ENCODE peak calls at places on chromosomes 6 and 20, in eight cellular contexts. One of them, this sample, is unnamed.

GRCh38 chr6:81228912-81229540 is 523.5 kb downstream of the TENT5A start:
- DNase-seq in choroid plexus epithelial cell: peak; percentile 94
- DNase-seq in left ventricle myocardium inferior: no peak
- DNase-seq in astrocyte: peak; percentile 31
- DNase-seq in naive thymus-derived CD4-positive, alpha-beta T cell: no peak
- DNase-seq in cardiac muscle cell: no peak
- DNase-seq in mammary epithelial cell: no peak
- DNase-seq in esophagus squamous epithelium: no peak
- DNase-seq in this sample: no peak

GRCh38 chr20:3340443-3340842 is 67.0 kb downstream of the DNAAF9 start:
- DNase-seq in left ventricle myocardium inferior: peak; percentile 85
- DNase-seq in naive thymus-derived CD4-positive, alpha-beta T cell: no peak
- DNase-seq in mammary epithelial cell: no peak
- DNase-seq in astrocyte: no peak
- DNase-seq in choroid plexus epithelial cell: no peak
- DNase-seq in cardiac muscle cell: no peak
- DNase-seq in esophagus squamous epithelium: no peak
- DNase-seq in this sample: no peak

GRCh38 chr6:31350973-31351733 is 5.8 kb downstream of the HLA-B start:
- DNase-seq in cardiac muscle cell: no peak
- DNase-seq in mammary epithelial cell: no peak
- DNase-seq in esophagus squamous epithelium: no peak
- DNase-seq in naive thymus-derived CD4-positive, alpha-beta T cell: peak; percentile 50
- DNase-seq in choroid plexus epithelial cell: no peak
- DNase-seq in left ventricle myocardium inferior: no peak
- DNase-seq in astrocyte: no peak
- DNase-seq in this sample: no peak

GRCh38 chr6:170164271-170164900 is 126.5 kb downstream of the DLL1 start:
- DNase-seq in left ventricle myocardium inferior: no peak
- DNase-seq in astrocyte: no peak
- DNase-seq in esophagus squamous epithelium: no peak
- DNase-seq in naive thymus-derived CD4-positive, alpha-beta T cell: no peak
- DNase-seq in mammary epithelial cell: no peak
- DNase-seq in choroid plexus epithelial cell: no peak
- DNase-seq in cardiac muscle cell: no peak
- DNase-seq in this sample: no peak

GRCh38 chr6:1644516-1644915 is 34.8 kb downstream of the FOXC1 start:
- DNase-seq in naive thymus-derived CD4-positive, alpha-beta T cell: no peak
- DNase-seq in mammary epithelial cell: no peak
- DNase-seq in astrocyte: no peak
- DNase-seq in choroid plexus epithelial cell: no peak
- DNase-seq in esophagus squamous epithelium: no peak
- DNase-seq in left ventricle myocardium inferior: no peak
- DNase-seq in cardiac muscle cell: no peak
- DNase-seq in this sample: no peak

GRCh38 chr6:39254999-39255535 is 25.8 kb upstream of the KCNK5 start:
- DNase-seq in esophagus squamous epithelium: no peak
- DNase-seq in mammary epithelial cell: no peak
- DNase-seq in left ventricle myocardium inferior: no peak
- DNase-seq in naive thymus-derived CD4-positive, alpha-beta T cell: no peak
- DNase-seq in cardiac muscle cell: no peak
- DNase-seq in choroid plexus epithelial cell: no peak
- DNase-seq in astrocyte: no peak
- DNase-seq in this sample: no peak

GRCh38 chr6:89792881-89793280 is 26.7 kb downstream of the MDN1 start:
- DNase-seq in astrocyte: peak; percentile 9
- DNase-seq in mammary epithelial cell: peak; percentile 7
- DNase-seq in left ventricle myocardium inferior: no peak
- DNase-seq in esophagus squamous epithelium: no peak
- DNase-seq in choroid plexus epithelial cell: peak; percentile 71
- DNase-seq in cardiac muscle cell: peak; percentile 23
- DNase-seq in naive thymus-derived CD4-positive, alpha-beta T cell: no peak
- DNase-seq in this sample: peak; percentile 24

GRCh38 chr20:5821627-5822215 is 71.5 kb downstream of the SHLD1 start:
- DNase-seq in esophagus squamous epithelium: no peak
- DNase-seq in left ventricle myocardium inferior: no peak
- DNase-seq in astrocyte: no peak
- DNase-seq in naive thymus-derived CD4-positive, alpha-beta T cell: no peak
- DNase-seq in cardiac muscle cell: no peak
- DNase-seq in choroid plexus epithelial cell: no peak
- DNase-seq in mammary epithelial cell: no peak
- DNase-seq in this sample: no peak

GRCh38 chr6:41424370-41425058 is 89.1 kb downstream of the NCR2 start:
- DNase-seq in left ventricle myocardium inferior: peak; percentile 79
- DNase-seq in esophagus squamous epithelium: no peak
- DNase-seq in cardiac muscle cell: peak; percentile 83
- DNase-seq in naive thymus-derived CD4-positive, alpha-beta T cell: peak; percentile 61
- DNase-seq in mammary epithelial cell: peak; percentile 55
- DNase-seq in astrocyte: peak; percentile 34
- DNase-seq in choroid plexus epithelial cell: peak; percentile 90
- DNase-seq in this sample: peak; percentile 91

GRCh38 chr6:22361576-22361975 is 64.7 kb upstream of the PRL start:
- DNase-seq in cardiac muscle cell: no peak
- DNase-seq in naive thymus-derived CD4-positive, alpha-beta T cell: no peak
- DNase-seq in astrocyte: no peak
- DNase-seq in mammary epithelial cell: no peak
- DNase-seq in left ventricle myocardium inferior: no peak
- DNase-seq in esophagus squamous epithelium: no peak
- DNase-seq in choroid plexus epithelial cell: no peak
- DNase-seq in this sample: no peak

GRCh38 chr6:165661416-165662001 is 1.5 kb downstream of the PDE10A start:
- DNase-seq in cardiac muscle cell: peak; percentile 43
- DNase-seq in naive thymus-derived CD4-positive, alpha-beta T cell: no peak
- DNase-seq in mammary epithelial cell: no peak
- DNase-seq in left ventricle myocardium inferior: no peak
- DNase-seq in choroid plexus epithelial cell: peak; percentile 47
- DNase-seq in esophagus squamous epithelium: no peak
- DNase-seq in astrocyte: no peak
- DNase-seq in this sample: no peak

GRCh38 chr20:14765370-14765701 is 427.9 kb upstream of the FLRT3 start:
- DNase-seq in mammary epithelial cell: no peak
- DNase-seq in naive thymus-derived CD4-positive, alpha-beta T cell: no peak
- DNase-seq in astrocyte: no peak
- DNase-seq in left ventricle myocardium inferior: no peak
- DNase-seq in esophagus squamous epithelium: no peak
- DNase-seq in cardiac muscle cell: no peak
- DNase-seq in choroid plexus epithelial cell: no peak
- DNase-seq in this sample: no peak

GRCh38 chr20:36726168-36726567 is 19.7 kb downstream of the NDRG3 start:
- DNase-seq in cardiac muscle cell: no peak
- DNase-seq in left ventricle myocardium inferior: no peak
- DNase-seq in esophagus squamous epithelium: no peak
- DNase-seq in naive thymus-derived CD4-positive, alpha-beta T cell: no peak
- DNase-seq in choroid plexus epithelial cell: no peak
- DNase-seq in mammary epithelial cell: no peak
- DNase-seq in astrocyte: peak; percentile 16
- DNase-seq in this sample: no peak

GRCh38 chr20:47487175-47487917 is 14.3 kb upstream of the NCOA3 start:
- DNase-seq in choroid plexus epithelial cell: peak; percentile 44
- DNase-seq in mammary epithelial cell: peak; percentile 58
- DNase-seq in cardiac muscle cell: no peak
- DNase-seq in astrocyte: no peak
- DNase-seq in esophagus squamous epithelium: no peak
- DNase-seq in left ventricle myocardium inferior: no peak
- DNase-seq in naive thymus-derived CD4-positive, alpha-beta T cell: peak; percentile 64
- DNase-seq in this sample: no peak

GRCh38 chr6:55643868-55644267 is 64.9 kb upstream of the HMGCLL1 start:
- DNase-seq in naive thymus-derived CD4-positive, alpha-beta T cell: no peak
- DNase-seq in astrocyte: peak; percentile 22
- DNase-seq in mammary epithelial cell: peak; percentile 46
- DNase-seq in left ventricle myocardium inferior: no peak
- DNase-seq in cardiac muscle cell: no peak
- DNase-seq in esophagus squamous epithelium: no peak
- DNase-seq in choroid plexus epithelial cell: peak; percentile 65
- DNase-seq in this sample: no peak

GRCh38 chr6:104226798-104227444 is 632.8 kb downstream of the HACE1 start:
- DNase-seq in left ventricle myocardium inferior: no peak
- DNase-seq in choroid plexus epithelial cell: no peak
- DNase-seq in cardiac muscle cell: peak; percentile 3
- DNase-seq in mammary epithelial cell: no peak
- DNase-seq in naive thymus-derived CD4-positive, alpha-beta T cell: no peak
- DNase-seq in esophagus squamous epithelium: no peak
- DNase-seq in astrocyte: no peak
- DNase-seq in this sample: no peak

GRCh38 chr6:111687652-111688051 is 82.0 kb upstream of the TRAF3IP2 start:
- DNase-seq in astrocyte: no peak
- DNase-seq in cardiac muscle cell: no peak
- DNase-seq in mammary epithelial cell: no peak
- DNase-seq in choroid plexus epithelial cell: no peak
- DNase-seq in esophagus squamous epithelium: no peak
- DNase-seq in naive thymus-derived CD4-positive, alpha-beta T cell: no peak
- DNase-seq in left ventricle myocardium inferior: no peak
- DNase-seq in this sample: no peak

GRCh38 chr6:82783587-82784253 is 281.9 kb downstream of the UBE3D start:
- DNase-seq in choroid plexus epithelial cell: no peak
- DNase-seq in esophagus squamous epithelium: no peak
- DNase-seq in naive thymus-derived CD4-positive, alpha-beta T cell: no peak
- DNase-seq in mammary epithelial cell: no peak
- DNase-seq in left ventricle myocardium inferior: no peak
- DNase-seq in cardiac muscle cell: peak; percentile 42
- DNase-seq in astrocyte: no peak
- DNase-seq in this sample: no peak

GRCh38 chr6:117502580-117502979 is 20.1 kb downstream of the DCBLD1 start:
- DNase-seq in cardiac muscle cell: no peak
- DNase-seq in astrocyte: no peak
- DNase-seq in esophagus squamous epithelium: no peak
- DNase-seq in choroid plexus epithelial cell: peak; percentile 72
- DNase-seq in naive thymus-derived CD4-positive, alpha-beta T cell: no peak
- DNase-seq in mammary epithelial cell: no peak
- DNase-seq in left ventricle myocardium inferior: no peak
- DNase-seq in this sample: no peak

GRCh38 chr6:117505337-117505736 is 22.9 kb downstream of the DCBLD1 start:
- DNase-seq in astrocyte: peak; percentile 47
- DNase-seq in left ventricle myocardium inferior: no peak
- DNase-seq in cardiac muscle cell: no peak
- DNase-seq in naive thymus-derived CD4-positive, alpha-beta T cell: no peak
- DNase-seq in mammary epithelial cell: peak; percentile 35
- DNase-seq in esophagus squamous epithelium: no peak
- DNase-seq in choroid plexus epithelial cell: peak; percentile 71
- DNase-seq in this sample: no peak

GRCh38 chr6:117506180-117506835 is 23.8 kb downstream of the DCBLD1 start:
- DNase-seq in cardiac muscle cell: no peak
- DNase-seq in esophagus squamous epithelium: no peak
- DNase-seq in mammary epithelial cell: peak; percentile 33
- DNase-seq in choroid plexus epithelial cell: peak; percentile 59
- DNase-seq in naive thymus-derived CD4-positive, alpha-beta T cell: no peak
- DNase-seq in left ventricle myocardium inferior: no peak
- DNase-seq in astrocyte: peak; percentile 89
- DNase-seq in this sample: no peak

GRCh38 chr6:117503211-117503610 is 20.7 kb downstream of the DCBLD1 start:
- DNase-seq in choroid plexus epithelial cell: no peak
- DNase-seq in mammary epithelial cell: peak; percentile 54
- DNase-seq in left ventricle myocardium inferior: no peak
- DNase-seq in cardiac muscle cell: no peak
- DNase-seq in esophagus squamous epithelium: no peak
- DNase-seq in astrocyte: no peak
- DNase-seq in naive thymus-derived CD4-positive, alpha-beta T cell: no peak
- DNase-seq in this sample: no peak

GRCh38 chr6:117504478-117505144 is 22.1 kb downstream of the DCBLD1 start:
- DNase-seq in naive thymus-derived CD4-positive, alpha-beta T cell: no peak
- DNase-seq in mammary epithelial cell: no peak
- DNase-seq in esophagus squamous epithelium: no peak
- DNase-seq in choroid plexus epithelial cell: no peak
- DNase-seq in astrocyte: no peak
- DNase-seq in left ventricle myocardium inferior: no peak
- DNase-seq in cardiac muscle cell: no peak
- DNase-seq in this sample: no peak
- H3K4me3 ChIP-seq in naive thymus-derived CD4-positive, alpha-beta T cell: no peak overlapping the region
- H3K4me3 ChIP-seq in mammary epithelial cell: no peak overlapping the region
- H3K4me3 ChIP-seq in esophagus squamous epithelium: no peak overlapping the region
- H3K4me3 ChIP-seq in choroid plexus epithelial cell: no peak overlapping the region
- H3K4me3 ChIP-seq in astrocyte: no peak overlapping the region
- H3K4me3 ChIP-seq in left ventricle myocardium inferior: no peak overlapping the region
- H3K4me3 ChIP-seq in cardiac muscle cell: no peak overlapping the region
- H3K4me3 ChIP-seq in this sample: no peak overlapping the region

GRCh38 chr20:46087161-46087560 is 2.6 kb downstream of the NCOA5 start:
- DNase-seq in naive thymus-derived CD4-positive, alpha-beta T cell: no peak
- DNase-seq in esophagus squamous epithelium: no peak
- DNase-seq in choroid plexus epithelial cell: peak; percentile 53
- DNase-seq in astrocyte: no peak
- DNase-seq in cardiac muscle cell: no peak
- DNase-seq in left ventricle myocardium inferior: no peak
- DNase-seq in mammary epithelial cell: no peak
- DNase-seq in this sample: no peak
- H3K4me3 ChIP-seq in naive thymus-derived CD4-positive, alpha-beta T cell: no peak overlapping the region
- H3K4me3 ChIP-seq in esophagus squamous epithelium: peak overlapping the region; percentile 88
- H3K4me3 ChIP-seq in choroid plexus epithelial cell: no peak overlapping the region
- H3K4me3 ChIP-seq in astrocyte: no peak overlapping the region
- H3K4me3 ChIP-seq in cardiac muscle cell: no peak overlapping the region
- H3K4me3 ChIP-seq in left ventricle myocardium inferior: no peak overlapping the region
- H3K4me3 ChIP-seq in mammary epithelial cell: no peak overlapping the region
- H3K4me3 ChIP-seq in this sample: no peak overlapping the region

DNA sequence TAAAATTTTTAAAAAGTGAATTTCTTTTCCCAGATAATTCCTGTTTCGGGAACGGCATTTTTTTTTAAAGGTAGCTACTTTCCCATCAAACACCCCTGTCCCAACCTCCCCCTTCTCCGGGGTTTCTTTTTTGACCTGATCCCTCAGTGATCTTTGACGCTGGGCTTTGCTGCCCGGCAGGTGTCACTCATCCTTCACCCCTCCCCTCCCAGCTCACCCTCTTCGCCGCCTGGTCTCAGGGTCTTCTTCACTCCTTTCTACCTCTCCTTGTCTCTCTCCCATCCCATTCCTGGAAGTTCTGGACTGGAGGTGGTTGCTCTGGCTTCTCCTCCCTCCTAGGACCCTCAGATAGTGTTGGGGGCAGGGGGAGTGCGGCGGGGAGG is 329 bp upstream of the GPR6 start:
- DNase-seq in esophagus squamous epithelium: no peak
- DNase-seq in cardiac muscle cell: peak; percentile 0
- DNase-seq in left ventricle myocardium inferior: no peak
- DNase-seq in mammary epithelial cell: no peak
- DNase-seq in astrocyte: no peak
- DNase-seq in naive thymus-derived CD4-positive, alpha-beta T cell: no peak
- DNase-seq in choroid plexus epithelial cell: no peak
- DNase-seq in this sample: no peak
- H3K4me3 ChIP-seq in esophagus squamous epithelium: no peak overlapping the region
- H3K4me3 ChIP-seq in cardiac muscle cell: peak overlapping the region; percentile 15
- H3K4me3 ChIP-seq in left ventricle myocardium inferior: no peak overlapping the region
- H3K4me3 ChIP-seq in mammary epithelial cell: no peak overlapping the region
- H3K4me3 ChIP-seq in astrocyte: no peak overlapping the region
- H3K4me3 ChIP-seq in naive thymus-derived CD4-positive, alpha-beta T cell: no peak overlapping the region
- H3K4me3 ChIP-seq in choroid plexus epithelial cell: no peak overlapping the region
- H3K4me3 ChIP-seq in this sample: no peak overlapping the region

GRCh38 chr6:37365791-37366190 is 12.0 kb downstream of the RNF8 start:
- DNase-seq in mammary epithelial cell: no peak
- DNase-seq in esophagus squamous epithelium: no peak
- DNase-seq in choroid plexus epithelial cell: peak; percentile 63
- DNase-seq in left ventricle myocardium inferior: no peak
- DNase-seq in cardiac muscle cell: no peak
- DNase-seq in astrocyte: peak; percentile 14
- DNase-seq in naive thymus-derived CD4-positive, alpha-beta T cell: no peak
- DNase-seq in this sample: no peak
- H3K4me3 ChIP-seq in mammary epithelial cell: no peak overlapping the region
- H3K4me3 ChIP-seq in esophagus squamous epithelium: no peak overlapping the region
- H3K4me3 ChIP-seq in choroid plexus epithelial cell: no peak overlapping the region
- H3K4me3 ChIP-seq in left ventricle myocardium inferior: no peak overlapping the region
- H3K4me3 ChIP-seq in cardiac muscle cell: no peak overlapping the region
- H3K4me3 ChIP-seq in astrocyte: no peak overlapping the region
- H3K4me3 ChIP-seq in naive thymus-derived CD4-positive, alpha-beta T cell: no peak overlapping the region
- H3K4me3 ChIP-seq in this sample: no peak overlapping the region

This sample was measured in HAP-1.